ENCODE peak calls at places on chromosomes 6 and 20, in ten cellular contexts. One of them, this sample, is unnamed.

GRCh38 chr6:320351-321157 is 28.3 kb downstream of the DUSP22 start:
- DNase-seq in activated CD8-positive, alpha-beta memory T cell treated with anti-CD3 and anti-CD28 coated beads for 1 hour: no peak
- DNase-seq in T-helper 9 cell: no peak
- DNase-seq in natural killer cell: no peak
- DNase-seq in left ventricle myocardium inferior: no peak
- DNase-seq in CD8-positive, alpha-beta memory T cell: no peak
- DNase-seq in CD4-positive, alpha-beta T cell: no peak
- DNase-seq in right cardiac atrium: no peak
- DNase-seq in astrocyte of the spinal cord: no peak
- DNase-seq in GM12865: peak
- DNase-seq in this sample: no peak

GRCh38 chr20:8853805-8854338 is 215.0 kb upstream of the PLCB4 start:
- DNase-seq in activated CD8-positive, alpha-beta memory T cell treated with anti-CD3 and anti-CD28 coated beads for 1 hour: no peak
- DNase-seq in T-helper 9 cell: no peak
- DNase-seq in natural killer cell: no peak
- DNase-seq in left ventricle myocardium inferior: no peak
- DNase-seq in CD8-positive, alpha-beta memory T cell: peak
- DNase-seq in CD4-positive, alpha-beta T cell: no peak
- DNase-seq in right cardiac atrium: no peak
- DNase-seq in astrocyte of the spinal cord: peak
- DNase-seq in GM12865: peak
- DNase-seq in this sample: peak

GRCh38 chr6:158910484-158911075 is 89.4 kb downstream of the RSPH3 start:
- DNase-seq in activated CD8-positive, alpha-beta memory T cell treated with anti-CD3 and anti-CD28 coated beads for 1 hour: no peak
- DNase-seq in T-helper 9 cell: no peak
- DNase-seq in natural killer cell: no peak
- DNase-seq in left ventricle myocardium inferior: no peak
- DNase-seq in CD8-positive, alpha-beta memory T cell: no peak
- DNase-seq in CD4-positive, alpha-beta T cell: no peak
- DNase-seq in right cardiac atrium: no peak
- DNase-seq in astrocyte of the spinal cord: peak
- DNase-seq in GM12865: peak
- DNase-seq in this sample: no peak

GRCh38 chr6:125375841-125376240 is 74.1 kb upstream of the HDDC2 start:
- DNase-seq in activated CD8-positive, alpha-beta memory T cell treated with anti-CD3 and anti-CD28 coated beads for 1 hour: no peak
- DNase-seq in T-helper 9 cell: no peak
- DNase-seq in natural killer cell: no peak
- DNase-seq in left ventricle myocardium inferior: no peak
- DNase-seq in CD8-positive, alpha-beta memory T cell: no peak
- DNase-seq in CD4-positive, alpha-beta T cell: no peak
- DNase-seq in right cardiac atrium: no peak
- DNase-seq in astrocyte of the spinal cord: peak
- DNase-seq in GM12865: no peak
- DNase-seq in this sample: no peak

GRCh38 chr6:5139828-5140771 is 55.0 kb downstream of the PPP1R3G start:
- DNase-seq in activated CD8-positive, alpha-beta memory T cell treated with anti-CD3 and anti-CD28 coated beads for 1 hour: no peak
- DNase-seq in T-helper 9 cell: no peak
- DNase-seq in natural killer cell: no peak
- DNase-seq in left ventricle myocardium inferior: no peak
- DNase-seq in CD8-positive, alpha-beta memory T cell: no peak
- DNase-seq in CD4-positive, alpha-beta T cell: no peak
- DNase-seq in right cardiac atrium: no peak
- DNase-seq in astrocyte of the spinal cord: no peak
- DNase-seq in GM12865: peak
- DNase-seq in this sample: no peak

GRCh38 chr6:134342211-134342610 is 24.3 kb upstream of the SGK1 start:
- DNase-seq in activated CD8-positive, alpha-beta memory T cell treated with anti-CD3 and anti-CD28 coated beads for 1 hour: no peak
- DNase-seq in T-helper 9 cell: no peak
- DNase-seq in natural killer cell: no peak
- DNase-seq in left ventricle myocardium inferior: peak
- DNase-seq in CD8-positive, alpha-beta memory T cell: no peak
- DNase-seq in CD4-positive, alpha-beta T cell: no peak
- DNase-seq in right cardiac atrium: peak
- DNase-seq in astrocyte of the spinal cord: no peak
- DNase-seq in GM12865: no peak
- DNase-seq in this sample: no peak

GRCh38 chr6:93418448-93419303 is 683 bp downstream of the EPHA7 start:
- DNase-seq in activated CD8-positive, alpha-beta memory T cell treated with anti-CD3 and anti-CD28 coated beads for 1 hour: no peak
- DNase-seq in T-helper 9 cell: no peak
- DNase-seq in natural killer cell: no peak
- DNase-seq in left ventricle myocardium inferior: peak
- DNase-seq in CD8-positive, alpha-beta memory T cell: no peak
- DNase-seq in CD4-positive, alpha-beta T cell: no peak
- DNase-seq in right cardiac atrium: peak
- DNase-seq in astrocyte of the spinal cord: peak
- DNase-seq in GM12865: no peak
- DNase-seq in this sample: no peak

GRCh38 chr20:52192296-52193007 is 873 bp upstream of the ZFP64 start:
- DNase-seq in activated CD8-positive, alpha-beta memory T cell treated with anti-CD3 and anti-CD28 coated beads for 1 hour: peak
- DNase-seq in T-helper 9 cell: no peak
- DNase-seq in natural killer cell: no peak
- DNase-seq in left ventricle myocardium inferior: peak
- DNase-seq in CD8-positive, alpha-beta memory T cell: no peak
- DNase-seq in CD4-positive, alpha-beta T cell: no peak
- DNase-seq in right cardiac atrium: no peak
- DNase-seq in astrocyte of the spinal cord: peak
- DNase-seq in GM12865: peak
- DNase-seq in this sample: no peak

GRCh38 chr20:33733654-33734576 is 2.1 kb downstream of the ZNF341 start:
- DNase-seq in activated CD8-positive, alpha-beta memory T cell treated with anti-CD3 and anti-CD28 coated beads for 1 hour: no peak
- DNase-seq in T-helper 9 cell: no peak
- DNase-seq in natural killer cell: no peak
- DNase-seq in left ventricle myocardium inferior: peak
- DNase-seq in CD8-positive, alpha-beta memory T cell: no peak
- DNase-seq in CD4-positive, alpha-beta T cell: no peak
- DNase-seq in right cardiac atrium: no peak
- DNase-seq in astrocyte of the spinal cord: peak
- DNase-seq in GM12865: peak
- DNase-seq in this sample: peak

GRCh38 chr6:13012977-13013680 is 296.6 kb downstream of the PHACTR1 start:
- DNase-seq in activated CD8-positive, alpha-beta memory T cell treated with anti-CD3 and anti-CD28 coated beads for 1 hour: no peak
- DNase-seq in T-helper 9 cell: no peak
- DNase-seq in natural killer cell: no peak
- DNase-seq in left ventricle myocardium inferior: peak
- DNase-seq in CD8-positive, alpha-beta memory T cell: no peak
- DNase-seq in CD4-positive, alpha-beta T cell: no peak
- DNase-seq in right cardiac atrium: peak
- DNase-seq in astrocyte of the spinal cord: no peak
- DNase-seq in GM12865: no peak
- DNase-seq in this sample: no peak

GRCh38 chr6:11168091-11168635 is 56.6 kb upstream of the ERVFRD-1 start:
- DNase-seq in activated CD8-positive, alpha-beta memory T cell treated with anti-CD3 and anti-CD28 coated beads for 1 hour: no peak
- DNase-seq in T-helper 9 cell: no peak
- DNase-seq in natural killer cell: no peak
- DNase-seq in left ventricle myocardium inferior: no peak
- DNase-seq in CD8-positive, alpha-beta memory T cell: no peak
- DNase-seq in CD4-positive, alpha-beta T cell: no peak
- DNase-seq in right cardiac atrium: no peak
- DNase-seq in astrocyte of the spinal cord: no peak
- DNase-seq in GM12865: no peak
- DNase-seq in this sample: no peak

GRCh38 chr6:19837511-19838441 is 606 bp downstream of the ID4 start:
- DNase-seq in activated CD8-positive, alpha-beta memory T cell treated with anti-CD3 and anti-CD28 coated beads for 1 hour: no peak
- DNase-seq in T-helper 9 cell: no peak
- DNase-seq in natural killer cell: no peak
- DNase-seq in left ventricle myocardium inferior: peak
- DNase-seq in CD8-positive, alpha-beta memory T cell: no peak
- DNase-seq in CD4-positive, alpha-beta T cell: no peak
- DNase-seq in right cardiac atrium: peak
- DNase-seq in astrocyte of the spinal cord: peak
- DNase-seq in GM12865: no peak
- DNase-seq in this sample: peak

GRCh38 chr6:6007311-6008113 is 787 bp upstream of the NRN1 start:
- DNase-seq in activated CD8-positive, alpha-beta memory T cell treated with anti-CD3 and anti-CD28 coated beads for 1 hour: no peak
- DNase-seq in T-helper 9 cell: no peak
- DNase-seq in natural killer cell: no peak
- DNase-seq in left ventricle myocardium inferior: no peak
- DNase-seq in CD8-positive, alpha-beta memory T cell: no peak
- DNase-seq in CD4-positive, alpha-beta T cell: no peak
- DNase-seq in right cardiac atrium: peak
- DNase-seq in astrocyte of the spinal cord: no peak
- DNase-seq in GM12865: peak
- DNase-seq in this sample: peak

GRCh38 chr6:136070815-136071214 is 179.3 kb downstream of the MTFR2 start:
- DNase-seq in activated CD8-positive, alpha-beta memory T cell treated with anti-CD3 and anti-CD28 coated beads for 1 hour: no peak
- DNase-seq in T-helper 9 cell: no peak
- DNase-seq in natural killer cell: no peak
- DNase-seq in left ventricle myocardium inferior: no peak
- DNase-seq in CD8-positive, alpha-beta memory T cell: no peak
- DNase-seq in CD4-positive, alpha-beta T cell: no peak
- DNase-seq in right cardiac atrium: no peak
- DNase-seq in astrocyte of the spinal cord: no peak
- DNase-seq in GM12865: no peak
- DNase-seq in this sample: no peak

GRCh38 chr6:73515204-73516101 is 5.4 kb downstream of the EEF1A1 start:
- DNase-seq in activated CD8-positive, alpha-beta memory T cell treated with anti-CD3 and anti-CD28 coated beads for 1 hour: peak
- DNase-seq in T-helper 9 cell: peak
- DNase-seq in natural killer cell: no peak
- DNase-seq in left ventricle myocardium inferior: no peak
- DNase-seq in CD8-positive, alpha-beta memory T cell: peak
- DNase-seq in CD4-positive, alpha-beta T cell: peak
- DNase-seq in right cardiac atrium: no peak
- DNase-seq in astrocyte of the spinal cord: peak
- DNase-seq in GM12865: peak
- DNase-seq in this sample: peak

GRCh38 chr6:10163159-10163962 is 251.5 kb downstream of the TFAP2A start:
- DNase-seq in activated CD8-positive, alpha-beta memory T cell treated with anti-CD3 and anti-CD28 coated beads for 1 hour: no peak
- DNase-seq in T-helper 9 cell: no peak
- DNase-seq in natural killer cell: no peak
- DNase-seq in left ventricle myocardium inferior: no peak
- DNase-seq in CD8-positive, alpha-beta memory T cell: no peak
- DNase-seq in CD4-positive, alpha-beta T cell: no peak
- DNase-seq in right cardiac atrium: no peak
- DNase-seq in astrocyte of the spinal cord: no peak
- DNase-seq in GM12865: no peak
- DNase-seq in this sample: no peak

GRCh38 chr20:51412333-51412761 is 130.2 kb downstream of the NFATC2 start:
- DNase-seq in activated CD8-positive, alpha-beta memory T cell treated with anti-CD3 and anti-CD28 coated beads for 1 hour: no peak
- DNase-seq in T-helper 9 cell: no peak
- DNase-seq in natural killer cell: no peak
- DNase-seq in left ventricle myocardium inferior: peak
- DNase-seq in CD8-positive, alpha-beta memory T cell: no peak
- DNase-seq in CD4-positive, alpha-beta T cell: no peak
- DNase-seq in right cardiac atrium: peak
- DNase-seq in astrocyte of the spinal cord: peak
- DNase-seq in GM12865: no peak
- DNase-seq in this sample: no peak

GRCh38 chr6:91366781-91367180 is 779.9 kb upstream of the MAP3K7 start:
- DNase-seq in activated CD8-positive, alpha-beta memory T cell treated with anti-CD3 and anti-CD28 coated beads for 1 hour: no peak
- DNase-seq in T-helper 9 cell: no peak
- DNase-seq in natural killer cell: no peak
- DNase-seq in left ventricle myocardium inferior: no peak
- DNase-seq in CD8-positive, alpha-beta memory T cell: no peak
- DNase-seq in CD4-positive, alpha-beta T cell: no peak
- DNase-seq in right cardiac atrium: no peak
- DNase-seq in astrocyte of the spinal cord: no peak
- DNase-seq in GM12865: no peak
- DNase-seq in this sample: no peak

GRCh38 chr20:1281279-1282057 is 15.4 kb downstream of the SNPH start:
- DNase-seq in activated CD8-positive, alpha-beta memory T cell treated with anti-CD3 and anti-CD28 coated beads for 1 hour: no peak
- DNase-seq in T-helper 9 cell: no peak
- DNase-seq in natural killer cell: no peak
- DNase-seq in left ventricle myocardium inferior: no peak
- DNase-seq in CD8-positive, alpha-beta memory T cell: no peak
- DNase-seq in CD4-positive, alpha-beta T cell: no peak
- DNase-seq in right cardiac atrium: no peak
- DNase-seq in astrocyte of the spinal cord: no peak
- DNase-seq in GM12865: no peak
- DNase-seq in this sample: no peak

GRCh38 chr6:167824591-167825041 is 2.1 kb upstream of the AFDN start:
- DNase-seq in activated CD8-positive, alpha-beta memory T cell treated with anti-CD3 and anti-CD28 coated beads for 1 hour: no peak
- DNase-seq in T-helper 9 cell: no peak
- DNase-seq in natural killer cell: no peak
- DNase-seq in left ventricle myocardium inferior: no peak
- DNase-seq in CD8-positive, alpha-beta memory T cell: no peak
- DNase-seq in CD4-positive, alpha-beta T cell: no peak
- DNase-seq in right cardiac atrium: no peak
- DNase-seq in astrocyte of the spinal cord: peak
- DNase-seq in GM12865: no peak
- DNase-seq in this sample: no peak

GRCh38 chr20:32481311-32482103 is 103.6 kb downstream of the NOL4L start:
- DNase-seq in activated CD8-positive, alpha-beta memory T cell treated with anti-CD3 and anti-CD28 coated beads for 1 hour: no peak
- DNase-seq in T-helper 9 cell: no peak
- DNase-seq in natural killer cell: no peak
- DNase-seq in left ventricle myocardium inferior: no peak
- DNase-seq in CD8-positive, alpha-beta memory T cell: no peak
- DNase-seq in CD4-positive, alpha-beta T cell: no peak
- DNase-seq in right cardiac atrium: no peak
- DNase-seq in astrocyte of the spinal cord: no peak
- DNase-seq in GM12865: no peak
- DNase-seq in this sample: no peak

GRCh38 chr6:41578714-41579610 is 32.8 kb downstream of the FOXP4 start:
- DNase-seq in activated CD8-positive, alpha-beta memory T cell treated with anti-CD3 and anti-CD28 coated beads for 1 hour: no peak
- DNase-seq in T-helper 9 cell: no peak
- DNase-seq in natural killer cell: no peak
- DNase-seq in left ventricle myocardium inferior: no peak
- DNase-seq in CD8-positive, alpha-beta memory T cell: no peak
- DNase-seq in CD4-positive, alpha-beta T cell: no peak
- DNase-seq in right cardiac atrium: no peak
- DNase-seq in astrocyte of the spinal cord: peak
- DNase-seq in GM12865: no peak
- DNase-seq in this sample: peak

GRCh38 chr6:127069659-127070279 is 48.7 kb upstream of the RSPO3 start:
- DNase-seq in activated CD8-positive, alpha-beta memory T cell treated with anti-CD3 and anti-CD28 coated beads for 1 hour: no peak
- DNase-seq in T-helper 9 cell: no peak
- DNase-seq in natural killer cell: no peak
- DNase-seq in left ventricle myocardium inferior: no peak
- DNase-seq in CD8-positive, alpha-beta memory T cell: no peak
- DNase-seq in CD4-positive, alpha-beta T cell: no peak
- DNase-seq in right cardiac atrium: no peak
- DNase-seq in astrocyte of the spinal cord: peak
- DNase-seq in GM12865: peak
- DNase-seq in this sample: no peak

GRCh38 chr6:16402501-16402900 is 164.1 kb downstream of the GMPR start:
- DNase-seq in activated CD8-positive, alpha-beta memory T cell treated with anti-CD3 and anti-CD28 coated beads for 1 hour: no peak
- DNase-seq in T-helper 9 cell: no peak
- DNase-seq in natural killer cell: no peak
- DNase-seq in left ventricle myocardium inferior: no peak
- DNase-seq in CD8-positive, alpha-beta memory T cell: no peak
- DNase-seq in CD4-positive, alpha-beta T cell: no peak
- DNase-seq in right cardiac atrium: no peak
- DNase-seq in astrocyte of the spinal cord: peak
- DNase-seq in GM12865: no peak
- DNase-seq in this sample: no peak

GRCh38 chr6:81204741-81205140 is 547.7 kb downstream of the TENT5A start:
- DNase-seq in activated CD8-positive, alpha-beta memory T cell treated with anti-CD3 and anti-CD28 coated beads for 1 hour: no peak
- DNase-seq in T-helper 9 cell: no peak
- DNase-seq in natural killer cell: no peak
- DNase-seq in left ventricle myocardium inferior: no peak
- DNase-seq in CD8-positive, alpha-beta memory T cell: no peak
- DNase-seq in CD4-positive, alpha-beta T cell: no peak
- DNase-seq in right cardiac atrium: no peak
- DNase-seq in astrocyte of the spinal cord: peak
- DNase-seq in GM12865: no peak
- DNase-seq in this sample: no peak

This sample was measured in SJSA1.